ENCODE peak calls at places on chromosome 22, in ten cellular contexts. A, U, X, L, E, M, C, R, J and Q are unnamed samples.

GRCh38 chr22:19088866-19089595 is 33.2 kb downstream of the DGCR2 start:
- DNase-seq in A (no peak), U (no peak), X (no peak), L (no peak), E (no peak), M (no peak), C (no peak), R (no peak), J (no peak), Q (no peak)

GRCh38 chr22:33803371-33803770 is 116.9 kb downstream of the LARGE1 start:
- DNase-seq in A (no peak), U (peak; percentile 24), X (no peak), L (peak; percentile 98), E (no peak), M (peak; percentile 2), C (no peak), R (peak; percentile 89), J (no peak), Q (peak; percentile 76)

GRCh38 chr22:17724678-17725464 is 49.4 kb downstream of the BID start:
- DNase-seq in A (no peak), U (no peak), X (no peak), L (no peak), E (no peak), M (no peak), C (no peak), R (no peak), J (no peak), Q (no peak)

GRCh38 chr22:29152045-29152380 is 53.7 kb upstream of the EMID1 start:
- DNase-seq in A (no peak), U (no peak), X (no peak), L (no peak), E (no peak), M (no peak), C (no peak), R (no peak), J (no peak), Q (no peak)

GRCh38 chr22:20095521-20095920 is 15.5 kb downstream of the DGCR8 start:
- DNase-seq in A (no peak), U (no peak), X (no peak), L (no peak), E (no peak), M (no peak), C (no peak), R (no peak), J (no peak), Q (no peak)

GRCh38 chr22:34804588-34804987 is 261.4 kb upstream of the ISX start:
- DNase-seq in A (no peak), U (no peak), X (peak; percentile 16), L (no peak), E (no peak), M (no peak), C (no peak), R (no peak), J (no peak), Q (peak; percentile 26)

GRCh38 chr22:22061085-22062077 is 78.8 kb upstream of the TOP3B start:
- DNase-seq in A (no peak), U (no peak), X (no peak), L (peak; percentile 43), E (peak; percentile 45), M (no peak), C (no peak), R (peak; percentile 92), J (no peak), Q (peak; percentile 93)

GRCh38 chr22:10961043-10961860 is 4566.7 kb upstream of the OR11H1 start:
- DNase-seq in A (no peak), U (no peak), X (no peak), L (no peak), E (no peak), M (no peak), C (peak; percentile 86), R (no peak), J (no peak), Q (no peak)

GRCh38 chr22:35102663-35103062 is 36.7 kb downstream of the ISX start:
- DNase-seq in A (no peak), U (no peak), X (no peak), L (peak; percentile 2), E (peak; percentile 16), M (no peak), C (no peak), R (no peak), J (peak; percentile 71), Q (peak; percentile 60)

GRCh38 chr22:20434264-20434751 is 3.3 kb downstream of the SCARF2 start:
- DNase-seq in A (no peak), U (no peak), X (no peak), L (no peak), E (no peak), M (no peak), C (no peak), R (no peak), J (no peak), Q (no peak)

GRCh38 chr22:39227542-39228272 is 17.1 kb downstream of the PDGFB start:
- DNase-seq in A (no peak), U (no peak), X (no peak), L (no peak), E (no peak), M (no peak), C (no peak), R (no peak), J (no peak), Q (no peak)

GRCh38 chr22:17941501-17942406 is 82.6 kb downstream of the MICAL3 start:
- DNase-seq in A (no peak), U (no peak), X (no peak), L (no peak), E (no peak), M (no peak), C (no peak), R (no peak), J (no peak), Q (no peak)

GRCh38 chr22:29456211-29456671 is 17.9 kb downstream of the RFPL1 start:
- DNase-seq in A (no peak), U (no peak), X (no peak), L (peak; percentile 39), E (no peak), M (no peak), C (no peak), R (peak; percentile 56), J (no peak), Q (no peak)

GRCh38 chr22:30001459-30001858 is 78.8 kb upstream of the HORMAD2 start:
- DNase-seq in A (no peak), U (no peak), X (no peak), L (no peak), E (no peak), M (no peak), C (no peak), R (no peak), J (no peak), Q (no peak)

GRCh38 chr22:25728064-25728463 is 13.9 kb upstream of the MYO18B start:
- DNase-seq in A (no peak), U (no peak), X (no peak), L (no peak), E (no peak), M (no peak), C (no peak), R (no peak), J (no peak), Q (no peak)

GRCh38 chr22:38758276-38758945 is 2.6 kb upstream of the SUN2 start:
- DNase-seq in A (peak; percentile 61), U (no peak), X (no peak), L (no peak), E (no peak), M (no peak), C (no peak), R (no peak), J (no peak), Q (peak; percentile 47)

DNA sequence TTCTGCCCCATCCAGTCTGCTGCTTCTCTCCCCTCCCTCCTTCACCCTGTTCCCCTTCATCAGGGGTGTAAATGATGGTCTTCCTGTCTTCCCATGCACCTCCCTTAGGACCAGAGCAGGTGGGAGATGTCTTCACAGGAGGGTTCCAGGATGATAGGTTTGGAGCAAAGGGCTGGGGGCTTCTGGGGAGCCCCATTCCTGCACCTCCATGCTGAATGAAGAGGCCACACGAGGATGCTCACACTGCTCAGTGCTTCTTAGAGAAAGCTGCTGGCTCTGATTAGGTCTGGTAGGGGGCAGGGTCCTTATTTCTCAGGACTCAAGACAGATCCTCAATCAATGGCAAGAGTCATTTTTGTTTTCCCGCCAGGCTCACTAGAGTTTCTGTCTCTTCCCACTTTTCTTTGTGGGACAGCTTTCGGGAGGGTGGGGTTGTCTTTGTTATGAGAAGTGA is 41.1 kb downstream of the BCR start:
- DNase-seq in A (no peak), U (no peak), X (no peak), L (no peak), E (no peak), M (no peak), C (no peak), R (no peak), J (no peak), Q (no peak)
- H3K4me3 ChIP-seq in A (no peak overlapping the region), U (no peak overlapping the region), X (no peak overlapping the region), L (no peak overlapping the region), E (no peak overlapping the region), M (no peak overlapping the region), C (no peak overlapping the region), R (no peak overlapping the region), J (no peak overlapping the region), Q (no peak overlapping the region)

DNA sequence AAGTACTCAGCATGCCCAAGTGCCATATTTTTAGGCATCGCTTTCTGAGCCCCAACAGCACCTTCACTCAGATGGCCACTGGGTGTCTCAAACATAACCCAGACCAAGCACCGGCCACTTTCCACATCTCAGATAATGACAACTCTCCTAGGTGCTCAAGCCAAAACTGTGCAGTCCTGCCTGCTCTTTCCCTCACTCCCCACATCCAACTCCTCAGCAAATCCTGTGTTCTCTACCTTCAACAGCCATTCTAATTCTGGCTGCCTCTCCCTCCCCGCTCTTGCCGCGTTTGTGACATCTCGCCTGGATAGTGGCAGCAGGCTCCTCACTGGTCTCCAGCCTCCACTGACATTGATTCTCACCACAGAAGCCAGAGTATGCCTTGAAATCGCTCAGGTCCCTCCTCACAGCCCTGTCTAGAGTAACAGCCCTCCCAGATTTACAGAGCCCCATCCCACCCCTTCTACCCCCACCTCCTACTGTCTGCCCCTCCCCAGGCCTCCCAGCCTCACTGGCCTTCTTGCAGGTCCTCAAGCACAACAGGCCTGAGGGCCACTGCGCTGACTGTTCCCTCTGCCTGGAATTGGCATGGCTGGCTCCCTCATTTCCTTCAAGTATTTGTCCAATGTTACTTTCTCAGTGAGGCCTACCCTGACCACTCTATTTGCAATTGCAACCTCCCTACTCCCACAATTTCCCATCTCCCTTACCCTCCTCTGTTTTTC is 1.3 kb upstream of the PHETA2 start:
- DNase-seq in A (no peak), U (no peak), X (no peak), L (no peak), E (no peak), M (no peak), C (no peak), R (no peak), J (no peak), Q (peak; percentile 28)
- TF ChIP-seq CTCF in A (no peak), U (no peak), X (peak; percentile 22), L (no peak), E (no peak), M (no peak), C (no peak), R (peak; percentile 2), J (no peak), Q (peak; percentile 13)

GRCh38 chr22:49168219-49168813 is 659.4 kb downstream of the BRD1 start:
- DNase-seq in A (no peak), U (no peak), X (no peak), L (no peak), E (no peak), M (no peak), C (no peak), R (no peak), J (no peak), Q (no peak)
- H3K4me3 ChIP-seq in A (no peak overlapping the region), U (no peak overlapping the region), X (no peak overlapping the region), L (no peak overlapping the region), E (no peak overlapping the region), M (no peak overlapping the region), C (no peak overlapping the region), R (no peak overlapping the region), J (no peak overlapping the region), Q (no peak overlapping the region)

GRCh38 chr22:40469181-40469580 is 98.8 kb downstream of the SGSM3 start:
- DNase-seq in A (no peak), U (no peak), X (peak; percentile 50), L (no peak), E (no peak), M (no peak), C (no peak), R (no peak), J (no peak), Q (no peak)
- TF ChIP-seq CTCF in A (no peak), U (no peak), X (no peak), L (no peak), E (no peak), M (no peak), C (no peak), R (no peak), J (no peak), Q (no peak)